ENCODE peak calls at places on chromosomes 1 and 21, in six cellular contexts. G is A549, Y is upper lobe of left lung, B is K562, T is HepG2, W is GM12878. I is an unnamed sample. For H3K4me1, the result is how much of the 10 kb centered on the place peaks cover.

GRCh38 chr1:85578321-85579295 is 2.0 kb upstream of the CCN1 start:
- ATAC-seq in G (no peak), Y (no peak), B (no peak), T (no peak), W (no peak), I (peak)

GRCh38 chr21:35587841-35588390 is 472.4 kb downstream of the SETD4 start:
- ATAC-seq in G (no peak), Y (no peak), B (no peak), T (no peak), W (no peak), I (no peak)

GRCh38 chr21:15026370-15026769 is 38.4 kb downstream of the NRIP1 start:
- ATAC-seq in G (no peak), Y (no peak), B (no peak), T (no peak), W (no peak), I (no peak)

GRCh38 chr1:3086272-3086671 is 17.3 kb downstream of the PRDM16 start:
- ATAC-seq in G (no peak), Y (no peak), B (no peak), T (no peak), W (no peak), I (no peak)

GRCh38 chr1:21355956-21356355 is 65.7 kb upstream of the ECE1 start:
- ATAC-seq in G (peak), Y (peak), B (no peak), T (no peak), W (peak), I (no peak)

GRCh38 chr1:17393225-17393624 is 21.2 kb downstream of the PADI6 start:
- ATAC-seq in G (no peak), Y (peak), B (no peak), T (no peak), W (peak), I (no peak)

GRCh38 chr21:31370281-31370892 is 26.3 kb upstream of the TIAM1 start:
- ATAC-seq in G (no peak), Y (no peak), B (no peak), T (no peak), W (no peak), I (no peak)

GRCh38 chr1:52751589-52752306 is 25.5 kb downstream of the ZYG11B start:
- ATAC-seq in G (no peak), Y (no peak), B (peak), T (no peak), W (no peak), I (no peak)

GRCh38 chr1:69076631-69077030 is 491.1 kb upstream of the LRRC7 start:
- ATAC-seq in G (no peak), Y (no peak), B (no peak), T (no peak), W (no peak), I (no peak)

GRCh38 chr1:161849518-161849917 is 83.4 kb downstream of the ATF6 start:
- ATAC-seq in G (no peak), Y (no peak), B (no peak), T (no peak), W (no peak), I (no peak)

GRCh38 chr1:158833269-158833668 is 2.1 kb downstream of the MNDA start:
- ATAC-seq in G (no peak), Y (no peak), B (no peak), T (no peak), W (no peak), I (no peak)

GRCh38 chr21:38478782-38479181 is 19.5 kb downstream of the ERG start:
- ATAC-seq in G (no peak), Y (no peak), B (no peak), T (no peak), W (no peak), I (no peak)

GRCh38 chr1:161981735-161982525 is 41.7 kb downstream of the OLFML2B start:
- ATAC-seq in G (no peak), Y (no peak), B (peak), T (no peak), W (no peak), I (no peak)

GRCh38 chr1:41689139-41689538 is 204.7 kb upstream of the EDN2 start:
- ATAC-seq in G (no peak), Y (no peak), B (no peak), T (peak), W (no peak), I (no peak)

GRCh38 chr1:51936531-51936930 is 54.0 kb downstream of the RAB3B start:
- ATAC-seq in G (no peak), Y (no peak), B (peak), T (peak), W (no peak), I (no peak)

GRCh38 chr1:75764057-75764655 is 21.9 kb upstream of the RABGGTB start:
- ATAC-seq in G (no peak), Y (no peak), B (peak), T (peak), W (peak), I (no peak)

GRCh38 chr1:26951821-26952497 is 8.3 kb downstream of the KDF1 start:
- ATAC-seq in G (no peak), Y (peak), B (peak), T (no peak), W (no peak), I (no peak)

GRCh38 chr1:10217748-10218441 is 7.5 kb downstream of the KIF1B start:
- ATAC-seq in G (no peak), Y (no peak), B (no peak), T (no peak), W (peak), I (no peak)

GRCh38 chr21:33293136-33293535 is 27.0 kb downstream of the IL10RB start:
- ATAC-seq in G (no peak), Y (no peak), B (no peak), T (no peak), W (no peak), I (no peak)

GRCh38 chr21:45420061-45420521 is 15.1 kb downstream of the COL18A1 start:
- ATAC-seq in G (no peak), Y (no peak), B (no peak), T (no peak), W (no peak), I (no peak)

GRCh38 chr1:197690074-197690473 is 85.2 kb downstream of the DENND1B start:
- ATAC-seq in G (no peak), Y (no peak), B (peak), T (no peak), W (no peak), I (no peak)

GRCh38 chr1:67171574-67171955 is 5.3 kb downstream of the IL23R start:
- ATAC-seq in G (no peak), Y (no peak), B (peak), T (no peak), W (peak), I (no peak)

GRCh38 chr21:44836349-44836665 is 18.4 kb upstream of the SUMO3 start:
- ATAC-seq in G (no peak), Y (no peak), B (no peak), T (no peak), W (no peak), I (no peak)

GRCh38 chr1:27074175-27074780 is 61.6 kb upstream of the TENT5B start:
- ATAC-seq in G (peak), Y (peak), B (peak), T (no peak), W (no peak), I (peak)

GRCh38 chr1:109620396-109620817 is 770 bp downstream of the AMPD2 start:
- ATAC-seq in G (peak), Y (peak), B (peak), T (peak), W (no peak), I (peak)

GRCh38 chr1:221840511-221841243 is 98.8 kb upstream of the DUSP10 start:
- ATAC-seq in G (no peak), Y (no peak), B (no peak), T (no peak), W (peak), I (peak)

GRCh38 chr1:159669338-159669737 is 45.1 kb downstream of the CRP start:
- ATAC-seq in G (no peak), Y (no peak), B (no peak), T (no peak), W (no peak), I (no peak)

GRCh38 chr1:95562230-95562629 is 328.2 kb downstream of the RWDD3 start:
- ATAC-seq in G (no peak), Y (no peak), B (no peak), T (no peak), W (no peak), I (no peak)

GRCh38 chr21:35168702-35169101 is 119.6 kb upstream of the RUNX1 start:
- ATAC-seq in G (no peak), Y (no peak), B (peak), T (no peak), W (no peak), I (no peak)

GRCh38 chr1:169137357-169137756 is 30.9 kb downstream of the ATP1B1 start:
- ATAC-seq in G (peak), Y (no peak), B (no peak), T (peak), W (no peak), I (no peak)

GRCh38 chr1:110647254-110647891 is 27.4 kb downstream of the KCNA3 start:
- ATAC-seq in G (no peak), Y (peak), B (no peak), T (no peak), W (peak), I (peak)

GRCh38 chr1:155609515-155610256 is at the start of gene MSTO1:
- ATAC-seq in G (peak), Y (peak), B (peak), T (peak), W (peak), I (peak)
- TF ChIP-seq EP300 in G (no peak), Y (no peak), B (no peak), T (no peak), W (no peak), I (no peak)

GRCh38 chr1:234531181-234532132 is 52.5 kb upstream of the TARBP1 start:
- ATAC-seq in G (no peak), Y (no peak), B (no peak), T (peak), W (no peak), I (peak)
- H3K4me1 ChIP-seq in G (under half), Y (half or more), B (under half), T (half or more), W (under half), I (half or more)

GRCh38 chr1:242515555-242515954 is 8.9 kb downstream of the PLD5 start:
- ATAC-seq in G (no peak), Y (no peak), B (no peak), T (no peak), W (no peak), I (no peak)
- TF ChIP-seq CTCF in G (no peak), Y (no peak), B (no peak), T (no peak), W (no peak), I (no peak)

GRCh38 chr1:203276408-203276807 is 28.9 kb upstream of the BTG2 start:
- ATAC-seq in G (no peak), Y (no peak), B (no peak), T (no peak), W (no peak), I (no peak)

GRCh38 chr1:203273869-203274602 is 31.3 kb upstream of the BTG2 start:
- ATAC-seq in G (no peak), Y (peak), B (no peak), T (no peak), W (peak), I (no peak)

GRCh38 chr1:203275656-203276272 is 29.6 kb upstream of the BTG2 start:
- ATAC-seq in G (no peak), Y (no peak), B (no peak), T (no peak), W (no peak), I (no peak)

GRCh38 chr1:203273206-203273868 is 32.0 kb upstream of the BTG2 start:
- ATAC-seq in G (peak), Y (peak), B (peak), T (peak), W (peak), I (peak)

DNA sequence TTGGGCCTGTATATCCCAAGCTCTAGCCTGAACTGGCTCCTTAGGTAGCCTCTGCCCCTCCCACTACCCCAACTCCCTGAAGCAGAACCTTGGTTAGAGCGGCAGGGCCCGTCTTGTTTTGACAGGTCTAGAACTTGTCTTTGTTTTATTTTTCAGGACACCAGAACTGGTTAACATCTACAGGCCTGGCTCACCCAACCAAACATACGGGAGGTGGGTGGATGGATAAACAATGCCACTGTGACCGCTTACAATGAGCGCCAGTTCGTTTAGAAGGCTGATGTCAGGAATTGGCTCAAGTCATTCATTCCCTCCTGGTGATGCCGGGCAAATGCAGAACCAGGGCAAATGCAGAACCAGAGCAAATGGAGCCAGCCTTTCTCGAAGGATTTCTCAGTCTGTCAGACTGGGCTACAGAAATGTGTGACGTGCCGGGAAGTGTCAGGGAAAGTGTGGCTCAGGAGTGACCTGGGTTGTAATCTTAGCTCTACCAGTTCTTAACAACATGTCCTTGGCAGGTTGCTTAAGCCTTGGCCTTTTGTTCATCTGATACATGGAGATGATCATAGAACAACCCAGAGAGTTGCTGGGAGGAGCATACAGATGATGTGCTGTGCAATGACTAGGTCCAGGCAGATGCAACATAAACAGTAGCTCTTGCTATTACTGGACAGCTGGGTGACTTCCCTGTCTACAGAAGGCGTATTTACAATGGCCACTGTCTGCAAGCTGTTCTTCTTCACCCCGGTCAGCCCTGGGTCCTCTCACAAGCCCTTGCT is 30.5 kb upstream of the BTG2 start:
- ATAC-seq in G (no peak), Y (no peak), B (no peak), T (no peak), W (no peak), I (peak)
- TF ChIP-seq EP300 in G (no peak), Y (no peak), B (no peak), T (no peak), W (no peak), I (peak)

DNA sequence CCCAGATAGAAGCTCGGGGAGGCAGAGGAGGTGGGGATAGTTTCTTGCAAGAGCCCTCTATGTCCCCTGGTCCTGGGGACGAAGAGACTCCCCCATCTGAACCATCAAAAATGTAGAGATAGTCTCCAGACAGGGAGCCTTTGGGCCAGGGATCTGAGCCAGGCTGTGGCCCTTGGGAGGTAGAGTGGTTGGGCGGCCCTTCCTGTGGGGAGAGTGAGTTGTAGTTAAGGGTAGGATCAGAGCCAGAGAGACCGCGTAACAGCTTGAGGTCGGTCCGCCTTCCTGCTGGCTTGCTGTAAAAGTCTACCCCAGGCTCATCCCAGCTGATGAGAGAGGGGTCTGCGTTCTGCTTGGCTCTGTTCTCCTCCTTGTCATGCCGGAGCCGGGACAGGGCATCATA is 25.3 kb downstream of the PIK3C2B start:
- ATAC-seq in G (no peak), Y (no peak), B (peak), T (no peak), W (no peak), I (no peak)
- H3K4me1 ChIP-seq in G (under half), Y (under half), B (under half), T (under half), W (under half), I (under half)

GRCh38 chr1:25037174-25038074 is 107.3 kb upstream of the RUNX3 start:
- ATAC-seq in G (peak), Y (peak), B (peak), T (peak), W (peak), I (no peak)
- TF ChIP-seq CTCF in G (peak), Y (peak), B (peak), T (peak), W (peak), I (peak)

GRCh38 chr1:229870381-229870780 is 196.7 kb upstream of the GALNT2 start:
- ATAC-seq in G (no peak), Y (no peak), B (no peak), T (no peak), W (no peak), I (no peak)
- TF ChIP-seq EP300 in G (no peak), Y (no peak), B (no peak), T (no peak), W (no peak), I (no peak)

GRCh38 chr1:201496296-201496690 is 10.6 kb downstream of the CSRP1 start:
- ATAC-seq in G (no peak), Y (no peak), B (no peak), T (no peak), W (no peak), I (no peak)
- H3K4me1 ChIP-seq in G (half or more), Y (half or more), B (under half), T (half or more), W (under half), I (half or more)

DNA sequence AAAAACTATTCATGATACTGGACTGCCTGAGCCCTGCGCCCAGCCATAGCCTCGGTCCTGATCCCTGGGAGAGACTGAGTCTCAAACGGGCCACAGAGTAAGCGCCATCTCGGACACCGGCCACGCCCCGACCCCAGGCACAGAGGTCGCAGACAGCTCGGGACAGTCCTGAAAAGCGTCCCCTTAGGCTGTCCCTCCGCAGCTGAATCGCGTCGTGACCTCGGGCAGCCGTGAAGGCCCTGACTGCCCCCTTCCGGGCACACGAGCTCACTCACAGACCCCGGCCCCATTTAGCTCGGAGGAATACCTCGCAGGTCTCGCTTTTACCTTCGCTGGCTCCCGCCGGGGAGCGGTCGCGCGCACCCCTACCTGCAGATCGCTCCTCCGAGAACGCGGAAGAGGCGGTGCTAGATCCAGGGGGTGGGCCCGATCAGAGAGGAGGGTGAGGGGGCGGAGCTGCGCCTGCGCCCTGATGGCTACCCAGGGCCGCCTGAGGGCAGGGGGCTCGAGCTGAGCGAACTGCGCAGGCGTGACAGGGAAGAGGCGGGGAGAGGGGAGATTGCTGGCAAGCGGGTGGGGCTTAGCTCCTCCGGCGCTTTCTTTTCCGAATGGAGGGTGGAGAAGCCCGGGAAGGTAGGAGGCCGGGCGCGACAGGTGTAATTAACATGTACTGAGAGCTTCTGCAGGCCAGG is at the start of gene MKNK1:
- ATAC-seq in G (peak), Y (peak), B (peak), T (peak), W (peak), I (peak)
- TF ChIP-seq CTCF in G (no peak), Y (no peak), B (peak), T (peak), W (no peak), I (peak)